ENCODE peak calls at places on chromosomes 11 and 22, in eight cellular contexts. T is HCT116, X is H1, U is endothelial cell of umbilical vein, H is K562, W is A549, Z is HepG2, J is GM12878. S is an unnamed sample.
A peak's percentile ranks its signal among the peaks of the same experiment; 100 is the strongest.

GRCh38 chr11:70481625-70482528 is 83.5 kb downstream of the CTTN start:
- DNase-seq in T (peak; percentile 86), X (no peak), U (no peak), H (no peak), W (peak; percentile 74), Z (no peak), J (no peak), S (no peak)

GRCh38 chr11:5288912-5289525 is 12.7 kb downstream of the OR51B4 start:
- DNase-seq in T (no peak), X (no peak), U (no peak), H (no peak), W (no peak), Z (no peak), J (no peak), S (no peak)

GRCh38 chr22:44182591-44183588 is 2.2 kb downstream of the PARVG start:
- DNase-seq in T (no peak), X (no peak), U (no peak), H (no peak), W (no peak), Z (no peak), J (no peak), S (peak; percentile 90)

GRCh38 chr11:130001491-130002351 is 914 bp downstream of the PRDM10 start:
- DNase-seq in T (no peak), X (no peak), U (peak; percentile 52), H (no peak), W (peak; percentile 12), Z (peak; percentile 28), J (no peak), S (peak; percentile 58)

GRCh38 chr22:46894081-46894671 is 131.7 kb downstream of the TBC1D22A start:
- DNase-seq in T (no peak), X (no peak), U (no peak), H (no peak), W (no peak), Z (no peak), J (no peak), S (no peak)

GRCh38 chr11:108524422-108524821 is 26.2 kb upstream of the POGLUT3 start:
- DNase-seq in T (no peak), X (no peak), U (no peak), H (no peak), W (no peak), Z (no peak), J (no peak), S (no peak)

GRCh38 chr11:115437902-115438575 is 66.2 kb downstream of the CADM1 start:
- DNase-seq in T (no peak), X (no peak), U (no peak), H (no peak), W (no peak), Z (no peak), J (no peak), S (no peak)

GRCh38 chr11:121415861-121416260 is 36.3 kb upstream of the SORL1 start:
- DNase-seq in T (no peak), X (no peak), U (no peak), H (no peak), W (no peak), Z (no peak), J (no peak), S (peak; percentile 21)

GRCh38 chr11:128239224-128239790 is 348.1 kb downstream of the ETS1 start:
- DNase-seq in T (no peak), X (no peak), U (no peak), H (no peak), W (no peak), Z (no peak), J (no peak), S (no peak)

GRCh38 chr11:69190796-69191536 is 35.2 kb downstream of the SMIM38 start:
- DNase-seq in T (no peak), X (no peak), U (no peak), H (no peak), W (no peak), Z (no peak), J (no peak), S (no peak)

GRCh38 chr11:115916596-115916995 is 412.4 kb upstream of the CADM1 start:
- DNase-seq in T (no peak), X (no peak), U (no peak), H (no peak), W (no peak), Z (no peak), J (no peak), S (no peak)

GRCh38 chr11:92212530-92212929 is 12.1 kb upstream of the FAT3 start:
- DNase-seq in T (no peak), X (no peak), U (no peak), H (no peak), W (no peak), Z (no peak), J (no peak), S (no peak)

GRCh38 chr11:73249858-73250773 is 22.0 kb upstream of the P2RY6 start:
- DNase-seq in T (no peak), X (no peak), U (no peak), H (no peak), W (no peak), Z (no peak), J (no peak), S (peak; percentile 45)

GRCh38 chr22:39818050-39818449 is 75.5 kb downstream of the ENTHD1 start:
- DNase-seq in T (no peak), X (no peak), U (no peak), H (peak; percentile 17), W (no peak), Z (no peak), J (no peak), S (no peak)

GRCh38 chr22:40635008-40635939 is 1.2 kb downstream of the MRTFA start:
- DNase-seq in T (no peak), X (no peak), U (peak; percentile 30), H (no peak), W (no peak), Z (no peak), J (no peak), S (no peak)

GRCh38 chr11:36601145-36601544 is 3.1 kb upstream of the RAG2 start:
- DNase-seq in T (no peak), X (no peak), U (no peak), H (no peak), W (no peak), Z (no peak), J (no peak), S (peak; percentile 8)

GRCh38 chr11:34750692-34751405 is 130.0 kb downstream of the EHF start:
- DNase-seq in T (no peak), X (no peak), U (no peak), H (no peak), W (no peak), Z (no peak), J (no peak), S (no peak)

GRCh38 chr11:574632-575323 is 1.5 kb upstream of the PHRF1 start:
- DNase-seq in T (no peak), X (no peak), U (peak; percentile 16), H (no peak), W (no peak), Z (no peak), J (no peak), S (no peak)

GRCh38 chr11:61486779-61487178 is 21.8 kb upstream of the LRRC10B start:
- DNase-seq in T (no peak), X (no peak), U (no peak), H (no peak), W (no peak), Z (no peak), J (no peak), S (no peak)
- TF ChIP-seq MAX in T (no peak), X (no peak), U (no peak), H (no peak), W (no peak), Z (no peak), J (no peak), S (no peak)

DNA sequence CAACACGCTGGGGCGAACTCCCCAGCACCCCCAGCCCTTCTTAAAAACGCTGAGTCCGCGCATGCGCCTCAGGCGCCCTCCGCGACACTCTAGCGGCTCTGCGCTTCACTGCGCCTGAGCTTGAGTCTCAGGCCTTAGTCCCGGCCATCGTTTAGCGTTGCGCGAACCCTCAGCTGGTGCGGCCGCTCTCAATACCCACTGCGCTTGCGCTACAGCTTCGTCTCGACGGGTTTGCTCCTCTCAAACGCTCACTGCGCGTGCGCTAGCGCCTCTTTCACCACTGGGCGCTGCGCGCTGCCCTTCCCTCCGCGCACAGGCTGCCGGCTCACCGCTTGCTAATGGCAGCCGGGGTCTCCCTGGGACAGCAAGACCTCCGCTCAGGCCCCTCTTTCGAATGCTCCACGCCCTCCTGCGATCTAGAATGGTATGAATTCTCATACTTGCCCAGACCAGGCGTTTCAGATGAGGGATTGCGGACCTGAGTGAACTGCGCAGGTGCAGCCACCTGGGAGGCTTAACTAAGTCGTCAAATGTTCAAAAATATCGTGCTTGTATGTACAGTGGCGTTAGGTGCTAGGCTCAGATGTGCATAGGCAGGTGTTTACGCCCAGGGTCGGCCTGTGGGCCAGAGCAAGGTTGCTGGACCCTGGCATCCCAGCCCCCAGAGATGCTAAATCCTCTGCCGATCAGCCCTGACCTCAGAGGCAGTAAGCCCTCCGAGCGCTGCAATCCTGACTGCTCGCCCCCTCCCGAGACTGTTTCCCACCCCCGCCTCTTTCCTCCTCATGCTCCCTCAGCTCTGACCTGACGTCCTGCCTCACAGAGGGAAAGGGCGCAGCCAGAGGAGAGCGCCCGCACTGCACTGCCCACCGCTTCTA is at the start of gene SLC2A11:
- DNase-seq in T (peak; percentile 92), X (peak; percentile 96), U (peak; percentile 98), H (peak; percentile 90), W (peak; percentile 95), Z (peak; percentile 96), J (peak; percentile 96), S (peak; percentile 97)
- TF ChIP-seq POLR2A in T (peak; percentile 97), X (peak; percentile 66), U (peak; percentile 76), H (peak; percentile 82), W (peak; percentile 92), Z (peak; percentile 93), J (peak; percentile 96), S (peak; percentile 78)

DNA sequence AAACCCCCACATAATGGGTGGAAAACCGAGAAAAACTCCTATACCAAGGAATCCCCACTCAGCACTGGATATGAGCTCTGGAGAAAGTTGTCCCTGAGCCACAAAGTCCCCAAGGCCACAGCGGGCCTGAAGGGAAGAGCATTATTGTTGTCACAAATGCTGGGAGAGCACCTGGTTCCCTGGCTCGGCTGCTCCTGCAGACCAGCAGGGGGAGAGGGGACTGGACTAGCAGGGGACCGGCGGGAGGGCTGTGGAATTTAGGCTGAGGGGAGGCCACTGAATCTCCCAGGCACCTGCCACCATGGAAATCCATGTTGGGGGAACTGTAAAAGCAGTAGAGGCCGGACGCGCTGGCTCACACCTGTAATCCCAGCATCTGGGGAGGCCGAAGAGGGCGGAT is 7.0 kb downstream of the PC start:
- DNase-seq in T (no peak), X (no peak), U (no peak), H (no peak), W (no peak), Z (no peak), J (no peak), S (no peak)
- TF ChIP-seq CTCF in T (peak; percentile 28), X (peak; percentile 51), U (no peak), H (no peak), W (no peak), Z (peak; percentile 34), J (no peak), S (no peak)

DNA sequence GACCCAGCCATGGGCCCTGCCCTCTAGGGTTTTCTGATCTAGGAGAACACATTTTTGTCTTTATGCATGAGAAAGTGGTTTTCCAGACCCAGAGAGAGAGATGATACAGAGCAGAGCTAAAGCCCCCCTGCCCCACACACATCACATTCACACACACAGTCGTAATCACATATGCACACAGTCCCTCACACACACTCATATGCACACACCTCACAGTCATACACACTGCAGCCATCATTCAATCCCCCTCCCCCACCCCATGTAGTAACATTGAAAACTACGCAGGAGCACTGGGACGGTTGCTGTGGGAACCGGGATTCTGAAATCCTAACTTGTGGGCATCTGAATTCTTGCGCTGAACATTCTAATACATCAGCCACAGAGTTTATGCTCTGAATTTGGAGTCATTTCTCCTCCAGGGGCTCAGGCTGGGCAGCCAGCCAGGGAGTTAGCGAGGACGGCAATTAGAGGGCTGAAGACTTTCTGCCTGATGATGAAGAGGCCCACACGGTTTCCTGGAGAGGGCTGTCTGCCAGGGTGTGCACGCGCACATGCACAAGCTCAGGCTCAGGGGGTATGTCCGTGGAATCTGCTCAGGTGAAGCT is 32.7 kb downstream of the CD6 start:
- DNase-seq in T (no peak), X (no peak), U (no peak), H (no peak), W (no peak), Z (no peak), J (no peak), S (no peak)
- TF ChIP-seq MAX in T (no peak), X (no peak), U (no peak), H (no peak), W (no peak), Z (no peak), J (no peak), S (no peak)